ENCODE peak calls at places on chromosomes 5 and 9, in ten cellular contexts. N, Q, H, A, I, Z, B, L, D and O are unnamed samples.

GRCh38 chr5:44619875-44620610 is 188.7 kb upstream of the MRPS30 start:
- DNase-seq in I (no peak), Q (no peak), B (no peak), L (no peak), N (no peak), A (peak; percentile 62), H (no peak), D (no peak), Z (no peak), O (no peak)

GRCh38 chr9:7293091-7293490 is 506.5 kb downstream of the DMAC1 start:
- DNase-seq in I (no peak), N (no peak), D (no peak), Q (no peak), B (no peak), L (no peak), H (no peak), A (peak; percentile 36), Z (no peak), O (no peak)

GRCh38 chr5:149924481-149924880 is 20.1 kb downstream of the PDE6A start:
- DNase-seq in Q (no peak), L (no peak), H (no peak), D (no peak), Z (no peak), A (peak; percentile 61), N (no peak), I (no peak), B (no peak), O (peak; percentile 25)

GRCh38 chr5:93053825-93054224 is 527.2 kb downstream of the NR2F1-AS1 start:
- DNase-seq in A (peak; percentile 50), B (no peak), N (no peak), H (no peak), Z (no peak), Q (peak; percentile 57), D (no peak), L (no peak), I (no peak), O (peak; percentile 70)

GRCh38 chr5:16135506-16135905 is 44.1 kb downstream of the MARCHF11 start:
- DNase-seq in B (no peak), N (no peak), I (no peak), L (no peak), Z (no peak), Q (no peak), H (no peak), D (no peak), A (no peak), O (no peak)

GRCh38 chr9:133201424-133202144 is 7.5 kb downstream of the OBP2B start:
- DNase-seq in Q (no peak), H (no peak), D (no peak), L (no peak), B (no peak), N (no peak), I (no peak), Z (no peak), A (no peak), O (no peak)

GRCh38 chr5:54738118-54738972 is 220.8 kb downstream of the SNX18 start:
- DNase-seq in A (peak; percentile 76), H (peak; percentile 84), L (no peak), Q (peak; percentile 43), I (peak; percentile 77), N (no peak), B (no peak), Z (peak; percentile 55), D (no peak), O (peak; percentile 46)

GRCh38 chr9:106697799-106698591 is 165.0 kb upstream of the ZNF462 start:
- DNase-seq in I (peak; percentile 84), B (no peak), Z (peak; percentile 68), A (peak; percentile 78), N (peak; percentile 15), L (no peak), Q (peak; percentile 91), H (peak; percentile 88), D (no peak), O (peak; percentile 86)

GRCh38 chr9:136741885-136742568 is 713 bp downstream of the LCN10 start:
- DNase-seq in Z (no peak), H (no peak), L (no peak), B (no peak), N (peak; percentile 91), I (no peak), A (no peak), D (no peak), Q (no peak), O (no peak)

GRCh38 chr9:75964431-75964830 is 74.0 kb downstream of the PCSK5 start:
- DNase-seq in Z (no peak), Q (no peak), B (no peak), H (no peak), N (no peak), L (peak; percentile 28), A (no peak), I (no peak), D (peak; percentile 80), O (no peak)

GRCh38 chr9:35733109-35733541 is 659 bp downstream of the CREB3 start:
- DNase-seq in Z (peak; percentile 60), B (no peak), I (no peak), N (no peak), A (peak; percentile 60), D (peak; percentile 45), Q (peak; percentile 50), L (peak; percentile 79), H (no peak), O (peak; percentile 61)

GRCh38 chr5:10306806-10307205 is 896 bp downstream of the CMBL start:
- DNase-seq in N (no peak), A (no peak), D (no peak), L (no peak), Z (no peak), I (no peak), H (peak; percentile 58), B (no peak), Q (no peak), O (no peak)
- H3K4me3 ChIP-seq in N (peak overlapping the region; percentile 66), A (peak overlapping the region; percentile 64), D (no peak overlapping the region), L (peak overlapping the region; percentile 61), Z (peak overlapping the region; percentile 84), I (peak overlapping the region; percentile 78), H (peak overlapping the region; percentile 70), B (peak overlapping the region; percentile 78), Q (no peak overlapping the region), O (peak overlapping the region; percentile 64)

GRCh38 chr9:89177021-89177400 is 1.6 kb downstream of the SHC3 start:
- DNase-seq in A (peak; percentile 47), B (no peak), I (no peak), Q (peak; percentile 70), D (no peak), Z (no peak), H (no peak), L (no peak), N (no peak), O (peak; percentile 73)

GRCh38 chr9:89174291-89174690 is 4.3 kb downstream of the SHC3 start:
- DNase-seq in H (no peak), Z (no peak), Q (no peak), I (no peak), D (no peak), A (no peak), L (no peak), B (no peak), N (no peak), O (no peak)

GRCh38 chr9:89177401-89178161 is 1.0 kb downstream of the SHC3 start:
- DNase-seq in Z (no peak), L (no peak), N (no peak), A (no peak), D (no peak), H (no peak), I (no peak), Q (peak; percentile 39), B (no peak), O (peak; percentile 36)

GRCh38 chr9:89178162-89179120 is at the start of gene SHC3:
- DNase-seq in Q (peak; percentile 58), L (no peak), B (no peak), I (no peak), Z (peak; percentile 23), A (peak; percentile 51), N (no peak), H (no peak), D (no peak), O (peak; percentile 59)

DNA sequence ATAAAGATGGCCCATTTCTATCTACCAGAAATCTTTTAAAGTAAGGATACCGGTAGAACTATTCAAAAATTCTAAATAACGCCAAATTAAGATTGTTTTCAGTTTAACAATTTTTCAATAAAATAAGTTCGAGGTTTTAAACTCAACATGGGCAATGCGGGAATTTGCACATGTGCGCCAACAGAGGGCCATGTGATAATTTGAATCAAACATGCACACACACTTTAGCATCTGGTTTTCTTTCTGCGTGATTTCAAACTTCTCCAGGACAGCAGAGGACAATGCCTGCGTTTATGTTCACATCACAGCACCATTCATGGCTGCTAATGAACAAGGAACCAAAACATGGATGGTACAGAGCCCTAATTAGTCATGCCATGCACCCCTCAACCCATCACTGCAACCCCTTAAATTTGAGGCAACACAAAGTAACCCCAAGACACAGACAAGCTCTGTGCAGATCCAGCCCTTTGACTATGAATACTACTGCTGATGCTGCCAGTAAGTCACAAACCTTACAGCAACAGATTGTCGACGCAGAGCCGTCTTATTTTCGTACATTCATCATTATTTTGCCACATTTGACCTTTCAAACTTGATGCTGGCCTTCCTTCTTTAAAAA is 2.8 kb downstream of the SHC3 start:
- DNase-seq in D (no peak), N (no peak), Q (peak; percentile 32), L (no peak), B (no peak), H (no peak), I (no peak), A (peak; percentile 59), Z (no peak), O (peak; percentile 33)
- H3K4me3 ChIP-seq in D (no peak overlapping the region), N (no peak overlapping the region), Q (no peak overlapping the region), L (no peak overlapping the region), B (no peak overlapping the region), H (no peak overlapping the region), I (no peak overlapping the region), A (peak overlapping the region; percentile 59), Z (no peak overlapping the region), O (peak overlapping the region; percentile 73)

DNA sequence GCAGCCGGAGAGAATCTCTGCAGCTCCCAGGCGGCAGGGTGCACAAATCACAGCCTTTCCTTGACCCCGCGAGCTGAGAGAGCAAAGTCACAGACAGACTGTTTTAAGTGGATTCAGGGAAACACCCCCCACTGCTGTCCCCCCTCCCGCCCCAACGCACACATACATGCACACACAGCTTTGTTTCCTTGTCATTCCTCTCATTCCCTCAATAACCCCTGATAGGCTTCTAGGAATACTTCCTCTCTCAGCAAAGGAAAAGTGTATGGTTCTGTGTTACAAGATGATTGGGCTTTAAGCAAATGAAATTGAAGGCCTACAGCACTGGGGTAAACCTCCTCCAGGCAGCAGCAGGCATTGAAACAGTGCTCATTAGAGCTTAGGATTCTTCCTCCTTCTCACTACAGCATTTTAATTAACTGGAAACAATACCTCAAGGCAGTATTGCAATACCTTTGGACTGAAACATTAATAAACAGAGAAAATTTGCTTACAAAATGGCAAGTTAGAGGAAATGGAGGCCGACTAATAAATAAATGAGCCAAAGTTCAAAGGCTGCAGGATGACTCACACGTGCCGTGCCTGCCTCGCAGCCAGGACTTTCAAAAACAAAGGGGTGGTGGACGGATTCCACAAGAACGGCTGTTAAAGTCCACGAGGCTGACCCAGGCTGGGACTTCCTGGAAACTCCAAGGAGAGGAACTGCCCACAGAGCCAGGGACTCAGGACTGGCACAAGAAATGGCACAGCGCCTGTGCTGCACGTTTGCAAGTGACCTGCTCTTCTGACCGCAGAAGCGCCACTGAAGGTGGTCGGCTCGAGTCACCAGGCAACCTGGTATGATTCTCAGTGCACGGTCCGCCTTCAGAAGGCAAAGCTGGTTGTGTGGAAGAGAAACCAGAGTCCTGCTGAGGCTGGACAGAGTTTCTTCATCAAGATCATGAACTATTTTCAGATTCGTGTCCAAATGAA is 236.2 kb downstream of the SYK start:
- DNase-seq in A (peak; percentile 92), B (no peak), N (no peak), I (no peak), D (no peak), H (peak; percentile 69), Q (peak; percentile 85), Z (peak; percentile 84), L (peak; percentile 41), O (peak; percentile 86)
- H3K4me3 ChIP-seq in A (no peak overlapping the region), B (no peak overlapping the region), N (peak overlapping the region; percentile 14), I (peak overlapping the region; percentile 24), D (no peak overlapping the region), H (no peak overlapping the region), Q (no peak overlapping the region), Z (no peak overlapping the region), L (no peak overlapping the region), O (no peak overlapping the region)

GRCh38 chr9:101445353-101446029 is 9.9 kb upstream of the ALDOB start:
- DNase-seq in D (no peak), H (no peak), Z (peak; percentile 40), B (no peak), A (peak; percentile 46), Q (peak; percentile 55), I (no peak), N (no peak), L (no peak), O (peak; percentile 24)
- H3K4me3 ChIP-seq in D (no peak overlapping the region), H (no peak overlapping the region), Z (no peak overlapping the region), B (no peak overlapping the region), A (no peak overlapping the region), Q (no peak overlapping the region), I (no peak overlapping the region), N (no peak overlapping the region), L (no peak overlapping the region), O (peak overlapping the region; percentile 27)